ENCODE peak calls at places on chromosomes 4 and X, in eight cellular contexts. B is endothelial cell of umbilical vein, Q is hepatocyte, S is DND-41, W is A673, O is neural progenitor cell, E is fibroblast of lung, R is MM.1S. A is an unnamed sample.

GRCh38 chr4:11149612-11150259 is 279.0 kb downstream of the HS3ST1 start:
- DNase-seq in B (no peak), Q (no peak), S (no peak), W (no peak), O (no peak), E (no peak), R (no peak), A (no peak)

GRCh38 chr4:3414421-3415279 is 27.1 kb upstream of the HGFAC start:
- DNase-seq in B (no peak), Q (no peak), S (no peak), W (no peak), O (no peak), E (no peak), R (no peak), A (no peak)

GRCh38 chrX:43655961-43656494 is at the start of gene MAOA:
- DNase-seq in B (peak), Q (peak), S (no peak), W (peak), O (peak), E (no peak), R (no peak), A (no peak)

GRCh38 chrX:111386884-111387283 is 25.1 kb downstream of the DCX start:
- DNase-seq in B (no peak), Q (no peak), S (no peak), W (no peak), O (no peak), E (no peak), R (no peak), A (no peak)

GRCh38 chr4:101332424-101332823 is 14.9 kb downstream of the PPP3CA start:
- DNase-seq in B (no peak), Q (no peak), S (no peak), W (no peak), O (no peak), E (no peak), R (no peak), A (no peak)

GRCh38 chr4:61273237-61273636 is 73.1 kb downstream of the ADGRL3 start:
- DNase-seq in B (no peak), Q (peak), S (no peak), W (no peak), O (no peak), E (no peak), R (no peak), A (no peak)

GRCh38 chr4:87103691-87104187 is 116.7 kb downstream of the KLHL8 start:
- DNase-seq in B (peak), Q (no peak), S (no peak), W (peak), O (no peak), E (peak), R (no peak), A (peak)

GRCh38 chr4:71697031-71697430 is 86.8 kb downstream of the GC start:
- DNase-seq in B (no peak), Q (no peak), S (no peak), W (no peak), O (peak), E (no peak), R (no peak), A (no peak)

GRCh38 chrX:116824785-116825184 is 362.0 kb upstream of the CT83 start:
- DNase-seq in B (no peak), Q (no peak), S (no peak), W (no peak), O (peak), E (no peak), R (no peak), A (no peak)

GRCh38 chrX:6095469-6095868 is 133.2 kb downstream of the NLGN4X start:
- DNase-seq in B (no peak), Q (no peak), S (peak), W (peak), O (peak), E (no peak), R (no peak), A (no peak)

GRCh38 chrX:153984351-153985178 is 12.0 kb downstream of the TMEM187 start:
- DNase-seq in B (no peak), Q (no peak), S (peak), W (no peak), O (no peak), E (no peak), R (no peak), A (no peak)

GRCh38 chr4:20603671-20604313 is 96.5 kb upstream of the PACRGL start:
- DNase-seq in B (peak), Q (no peak), S (no peak), W (peak), O (no peak), E (peak), R (no peak), A (peak)

GRCh38 chr4:173990879-173991231 is 292.6 kb downstream of the FBXO8 start:
- DNase-seq in B (no peak), Q (peak), S (no peak), W (peak), O (peak), E (no peak), R (no peak), A (no peak)

GRCh38 chr4:108240356-108240755 is 71.6 kb upstream of the LEF1 start:
- DNase-seq in B (no peak), Q (no peak), S (no peak), W (no peak), O (no peak), E (peak), R (no peak), A (peak)

GRCh38 chr4:46392421-46392820 is 2.5 kb upstream of the GABRA2 start:
- DNase-seq in B (no peak), Q (no peak), S (no peak), W (no peak), O (peak), E (no peak), R (no peak), A (peak)

GRCh38 chr4:114217150-114217817 is 237.8 kb upstream of the ARSJ start:
- DNase-seq in B (no peak), Q (no peak), S (no peak), W (no peak), O (no peak), E (no peak), R (no peak), A (no peak)

GRCh38 chr4:92303621-92304027 is at the start of gene GRID2:
- DNase-seq in B (peak), Q (peak), S (no peak), W (peak), O (peak), E (peak), R (no peak), A (peak)

GRCh38 chrX:154728791-154729190 is 22.1 kb downstream of the GAB3 start:
- DNase-seq in B (no peak), Q (no peak), S (no peak), W (no peak), O (no peak), E (no peak), R (no peak), A (no peak)

GRCh38 chr4:36173923-36174322 is 70.4 kb downstream of the ARAP2 start:
- DNase-seq in B (no peak), Q (no peak), S (no peak), W (no peak), O (no peak), E (peak), R (no peak), A (no peak)

GRCh38 chrX:38346150-38346549 is 6.3 kb upstream of the OTC start:
- DNase-seq in B (no peak), Q (no peak), S (no peak), W (no peak), O (no peak), E (no peak), R (no peak), A (no peak)

DNA sequence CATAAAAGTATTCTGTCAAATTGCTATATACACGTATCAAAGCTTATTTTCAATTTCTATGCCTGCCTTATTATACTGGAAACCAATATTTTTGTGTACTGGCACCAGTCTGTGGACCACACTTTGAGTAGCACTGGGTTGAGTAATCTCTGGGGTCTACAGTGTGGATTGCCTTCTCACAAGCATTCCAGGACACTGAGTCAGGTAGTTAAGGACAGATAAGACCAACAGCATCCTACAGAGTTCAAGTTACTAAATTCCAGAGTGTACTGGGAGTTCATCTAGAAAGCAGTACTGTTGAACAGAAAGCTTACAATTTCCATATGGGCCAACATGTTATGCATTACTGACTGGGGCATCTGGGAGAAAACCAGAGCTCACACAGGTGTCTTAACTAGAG is 61.8 kb downstream of the VMA21 start:
- DNase-seq in B (no peak), Q (peak), S (no peak), W (no peak), O (no peak), E (peak), R (no peak), A (no peak)
- H3K4me3 ChIP-seq in B (no peak), Q (no peak), S (no peak), W (no peak), O (no peak), E (no peak), R (no peak), A (no peak)

DNA sequence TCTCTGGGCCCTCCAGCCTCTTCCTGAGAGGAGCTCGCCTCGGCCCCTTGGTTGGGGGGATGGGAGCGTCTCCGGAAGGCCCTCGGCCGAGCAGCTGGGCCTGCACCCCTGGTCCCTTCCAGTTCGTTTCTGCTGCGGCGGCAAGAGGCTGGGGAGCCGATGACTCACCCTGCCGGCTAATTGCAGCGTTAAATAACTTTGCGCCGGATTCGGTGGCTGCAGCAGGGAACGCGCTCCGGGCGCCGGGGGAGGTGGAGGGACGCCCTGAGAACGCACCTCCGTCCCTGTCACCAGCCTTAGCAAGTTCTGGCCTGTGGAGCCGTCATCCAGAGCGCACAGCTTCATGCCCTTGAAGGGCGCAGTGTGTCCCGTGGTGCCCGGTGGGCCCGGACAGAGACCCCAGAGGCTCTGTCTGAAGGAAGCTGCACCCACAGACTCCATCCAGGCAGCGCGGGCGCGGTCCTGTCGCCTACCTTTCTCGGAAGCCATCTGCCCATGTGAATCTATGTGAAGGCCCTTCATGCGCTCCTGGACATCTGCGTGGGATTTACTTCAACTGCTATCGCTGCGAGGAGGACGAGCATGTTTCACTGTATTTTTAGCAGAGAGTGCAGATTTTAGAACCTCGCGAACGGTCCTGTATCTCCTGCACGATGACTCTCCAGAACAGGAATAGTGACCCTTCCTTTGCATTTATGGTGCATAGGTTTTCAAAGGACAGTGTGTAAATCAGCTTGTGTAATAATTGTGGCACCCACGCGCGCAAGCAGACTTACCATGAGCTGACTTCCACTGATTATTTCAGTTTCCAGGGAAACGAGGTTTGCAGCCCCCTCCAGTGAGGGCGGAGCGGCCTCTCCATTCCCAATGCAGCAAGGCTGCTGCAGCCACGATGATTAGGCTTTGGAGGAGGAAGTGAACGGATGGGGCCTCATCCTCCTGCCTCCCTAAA is 1.7 kb upstream of the TMEM271 start:
- DNase-seq in B (no peak), Q (peak), S (no peak), W (peak), O (peak), E (peak), R (no peak), A (peak)
- TF ChIP-seq EZH2 in B (no peak), Q (no peak), S (no peak), W (no peak), O (peak), E (peak), R (no peak), A (no peak)

GRCh38 chr4:183632689-183633088 is 26.3 kb downstream of the RWDD4 start:
- DNase-seq in B (no peak), Q (no peak), S (no peak), W (no peak), O (no peak), E (no peak), R (no peak), A (no peak)

GRCh38 chr4:183628189-183628588 is 30.8 kb downstream of the RWDD4 start:
- DNase-seq in B (no peak), Q (no peak), S (no peak), W (no peak), O (no peak), E (no peak), R (no peak), A (no peak)

GRCh38 chr4:183633476-183634058 is 25.4 kb downstream of the RWDD4 start:
- DNase-seq in B (no peak), Q (no peak), S (no peak), W (no peak), O (no peak), E (no peak), R (no peak), A (no peak)

GRCh38 chr4:183634086-183634485 is 24.9 kb downstream of the RWDD4 start:
- DNase-seq in B (no peak), Q (no peak), S (no peak), W (no peak), O (no peak), E (no peak), R (no peak), A (no peak)

DNA sequence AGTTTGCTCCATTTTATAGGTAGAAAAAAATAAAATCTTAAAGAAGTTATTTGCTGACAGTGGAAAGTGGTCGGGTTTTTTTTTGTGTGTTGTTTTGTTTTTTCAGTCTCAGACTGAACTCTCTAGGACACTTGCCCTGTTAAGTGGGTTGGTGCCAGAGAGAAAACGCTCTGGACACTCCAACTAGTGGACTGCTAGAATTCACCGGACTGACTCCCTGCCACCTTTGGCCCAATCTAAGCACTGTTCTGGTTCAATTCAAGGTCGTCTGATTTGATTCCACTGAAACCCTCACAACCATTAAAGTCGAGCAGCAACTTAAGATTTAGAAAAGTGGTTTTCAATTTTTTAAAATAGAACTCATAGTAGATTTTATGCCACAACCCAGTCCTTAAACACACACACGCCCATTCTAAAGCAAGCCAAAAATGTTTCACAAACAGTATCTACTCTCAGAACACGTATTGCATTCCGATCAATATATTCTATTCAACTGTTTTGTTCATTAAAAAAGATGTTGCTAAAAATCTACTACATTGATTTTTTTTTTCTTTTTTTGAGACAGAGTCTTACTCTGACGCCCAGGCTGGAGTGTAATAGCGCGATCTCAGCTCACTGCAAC is 27.3 kb downstream of the RWDD4 start:
- DNase-seq in B (no peak), Q (no peak), S (no peak), W (no peak), O (no peak), E (no peak), R (no peak), A (no peak)
- H3K4me3 ChIP-seq in B (no peak), Q (no peak), S (no peak), W (no peak), O (no peak), E (no peak), R (no peak), A (no peak)

GRCh38 chrX:140090800-140091275 is 125.5 kb upstream of the CXorf66 start:
- DNase-seq in B (no peak), Q (no peak), S (no peak), W (peak), O (no peak), E (no peak), R (no peak), A (no peak)
- TF ChIP-seq EZH2 in B (no peak), Q (no peak), S (no peak), W (no peak), O (no peak), E (no peak), R (no peak), A (peak)

DNA sequence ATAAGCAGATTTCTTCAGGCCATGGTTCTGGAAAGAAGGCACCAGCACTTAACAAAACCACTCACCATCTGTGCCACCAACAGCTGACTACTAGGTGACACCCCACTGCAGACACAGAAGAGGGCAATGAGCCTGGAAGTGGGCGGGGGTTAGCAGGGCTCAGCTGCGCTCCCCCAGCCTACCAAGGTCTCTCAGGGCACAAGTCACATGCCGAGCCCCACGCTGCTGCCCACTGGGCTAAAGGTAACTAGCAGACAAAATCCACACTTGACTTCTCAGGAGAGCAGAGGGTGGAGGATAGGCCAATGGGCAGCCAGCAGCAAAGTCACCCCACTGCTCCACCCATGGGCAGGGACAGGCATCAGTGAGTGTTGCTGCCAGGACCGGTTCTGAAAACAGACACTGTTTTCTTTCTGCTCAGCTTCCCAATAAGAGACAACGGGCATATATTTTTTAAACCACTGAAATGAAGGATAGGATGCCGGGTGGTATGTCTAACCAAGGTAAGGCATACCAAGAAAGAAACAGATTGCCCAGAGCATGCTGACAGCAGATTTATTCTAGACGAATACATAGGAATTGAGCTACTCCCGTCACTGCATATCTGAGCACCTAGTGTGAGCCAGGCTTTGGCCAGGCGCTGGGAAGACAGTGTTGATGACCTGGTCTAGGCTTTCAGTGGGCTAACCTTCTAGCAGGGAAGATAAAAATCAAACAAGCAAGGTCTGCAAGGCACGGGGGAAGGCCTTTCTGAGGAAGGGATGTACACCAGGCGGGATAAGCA is 20.1 kb downstream of the ACSL1 start:
- DNase-seq in B (no peak), Q (peak), S (no peak), W (no peak), O (no peak), E (no peak), R (no peak), A (no peak)
- H3K4me3 ChIP-seq in B (no peak), Q (no peak), S (no peak), W (no peak), O (no peak), E (no peak), R (no peak), A (no peak)

GRCh38 chr4:2041234-2042130 is 17.6 kb upstream of the NAT8L start:
- DNase-seq in B (peak), Q (peak), S (peak), W (peak), O (peak), E (peak), R (peak), A (peak)
- TF ChIP-seq EZH2 in B (peak), Q (peak), S (no peak), W (peak), O (peak), E (peak), R (peak), A (peak)

DNA sequence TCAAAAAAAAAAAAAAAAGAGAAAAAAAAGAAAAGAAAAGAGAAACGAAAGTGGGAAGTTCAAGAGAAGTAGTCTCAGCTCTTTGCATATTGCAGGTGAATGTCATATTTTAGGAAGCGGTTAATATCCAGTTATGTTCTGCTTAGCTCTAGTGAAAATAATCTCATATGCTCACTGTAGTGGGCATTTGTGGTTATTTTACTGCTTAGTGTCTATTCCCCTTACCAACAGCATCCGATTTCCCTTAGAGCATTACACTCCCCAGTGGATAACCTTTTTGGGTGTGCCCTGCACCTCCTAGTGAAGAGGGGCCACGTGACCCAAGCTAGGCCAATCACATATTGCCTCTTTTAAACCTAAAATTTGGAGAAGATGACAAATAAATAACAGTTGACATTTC is 111.2 kb upstream of the ZNF827 start:
- DNase-seq in B (no peak), Q (no peak), S (no peak), W (no peak), O (no peak), E (no peak), R (peak), A (no peak)
- H3K4me3 ChIP-seq in B (no peak), Q (no peak), S (no peak), W (no peak), O (no peak), E (no peak), R (no peak), A (no peak)

DNA sequence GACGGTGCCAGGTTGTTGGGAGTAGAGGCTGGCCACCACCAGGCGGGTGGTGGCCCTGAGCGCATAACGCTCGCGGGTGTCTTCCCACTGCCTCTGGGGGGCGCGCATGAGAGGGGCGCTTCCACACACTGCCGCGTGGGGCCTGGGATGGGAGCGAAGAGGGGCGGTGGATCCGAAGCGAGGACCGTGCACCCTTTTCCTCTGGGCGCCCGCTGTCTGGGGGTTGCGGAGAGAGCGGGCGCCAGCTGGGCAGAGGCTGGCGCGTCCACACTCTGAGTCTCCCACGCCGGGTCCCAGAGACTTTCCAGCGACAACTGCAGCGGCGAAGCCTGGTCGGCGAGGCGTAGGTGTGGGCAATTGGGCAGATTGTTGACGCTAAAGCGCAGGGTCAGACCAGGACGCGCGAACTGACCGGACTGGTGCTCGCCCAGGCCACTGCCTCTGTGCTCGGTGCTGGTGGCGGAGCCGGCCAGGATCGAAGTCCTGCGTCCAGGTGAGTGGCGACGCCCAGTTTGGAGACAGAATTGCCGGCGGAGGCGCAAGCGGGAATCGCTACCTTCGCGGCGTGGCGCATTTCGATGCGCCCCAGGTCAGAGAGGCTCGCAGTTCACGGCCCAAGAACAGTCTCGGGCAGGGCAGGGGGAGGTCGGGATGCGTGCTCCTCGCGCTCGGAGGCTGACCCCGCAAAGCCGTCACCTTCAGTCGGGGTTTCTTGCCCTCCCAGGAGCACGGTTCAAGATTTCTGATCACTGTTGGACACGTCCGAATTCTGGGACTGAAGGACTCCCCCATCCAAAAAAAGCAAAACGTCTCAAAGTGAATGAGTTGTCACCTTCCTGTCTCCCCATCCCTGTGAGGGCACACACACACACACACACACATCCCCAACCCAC is 2.6 kb upstream of the HMX1 start:
- DNase-seq in B (no peak), Q (no peak), S (no peak), W (no peak), O (peak), E (no peak), R (no peak), A (no peak)
- TF ChIP-seq EZH2 in B (peak), Q (no peak), S (no peak), W (peak), O (peak), E (no peak), R (no peak), A (peak)

A was measured in mammary epithelial cell.